ENCODE peak calls at places on chromosome 11, in six cellular contexts. One of them, this sample, is unnamed.

GRCh38 chr11:83863272-83863671 is 577.1 kb upstream of the CCDC90B start:
- DNase-seq in stomach: no peak
- DNase-seq in H1: no peak
- DNase-seq in A549: no peak
- DNase-seq in gastrocnemius medialis: no peak
- DNase-seq in erythroblast: no peak
- DNase-seq in this sample: no peak

GRCh38 chr11:59283825-59284772 is 71.4 kb upstream of the MPEG1 start:
- DNase-seq in stomach: peak
- DNase-seq in erythroblast: peak
- DNase-seq in A549: peak
- DNase-seq in H1: no peak
- DNase-seq in gastrocnemius medialis: no peak
- DNase-seq in this sample: no peak

GRCh38 chr11:120305286-120305685 is 19.8 kb upstream of the TLCD5 start:
- DNase-seq in gastrocnemius medialis: no peak
- DNase-seq in stomach: peak
- DNase-seq in A549: no peak
- DNase-seq in H1: no peak
- DNase-seq in erythroblast: no peak
- DNase-seq in this sample: no peak

GRCh38 chr11:28228196-28228595 is 120.0 kb downstream of the METTL15 start:
- DNase-seq in A549: no peak
- DNase-seq in gastrocnemius medialis: no peak
- DNase-seq in erythroblast: no peak
- DNase-seq in H1: no peak
- DNase-seq in stomach: no peak
- DNase-seq in this sample: no peak

GRCh38 chr11:2665747-2666710 is 33.8 kb downstream of the KCNQ1OT1 start:
- DNase-seq in stomach: peak
- DNase-seq in H1: no peak
- DNase-seq in erythroblast: no peak
- DNase-seq in A549: no peak
- DNase-seq in gastrocnemius medialis: no peak
- DNase-seq in this sample: no peak

GRCh38 chr11:42175203-42175602 is 715.8 kb upstream of the LRRC4C start:
- DNase-seq in stomach: no peak
- DNase-seq in gastrocnemius medialis: no peak
- DNase-seq in erythroblast: no peak
- DNase-seq in A549: no peak
- DNase-seq in H1: no peak
- DNase-seq in this sample: no peak

GRCh38 chr11:6258571-6258998 is 1.1 kb upstream of the CCKBR start:
- DNase-seq in erythroblast: no peak
- DNase-seq in stomach: peak
- DNase-seq in A549: no peak
- DNase-seq in H1: no peak
- DNase-seq in gastrocnemius medialis: no peak
- DNase-seq in this sample: no peak

GRCh38 chr11:68912254-68912653 is 8.6 kb downstream of the IGHMBP2 start:
- DNase-seq in gastrocnemius medialis: no peak
- DNase-seq in stomach: no peak
- DNase-seq in H1: no peak
- DNase-seq in erythroblast: no peak
- DNase-seq in A549: no peak
- DNase-seq in this sample: no peak

GRCh38 chr11:95465887-95466286 is 234.9 kb upstream of the SESN3 start:
- DNase-seq in stomach: no peak
- DNase-seq in gastrocnemius medialis: no peak
- DNase-seq in erythroblast: no peak
- DNase-seq in A549: no peak
- DNase-seq in H1: no peak
- DNase-seq in this sample: no peak

GRCh38 chr11:132430352-132431091 is 1060.1 kb downstream of the NTM start:
- DNase-seq in A549: no peak
- DNase-seq in H1: no peak
- DNase-seq in erythroblast: no peak
- DNase-seq in gastrocnemius medialis: no peak
- DNase-seq in stomach: peak
- DNase-seq in this sample: no peak

GRCh38 chr11:7381937-7382336 is 103.4 kb upstream of the OLFML1 start:
- DNase-seq in A549: no peak
- DNase-seq in stomach: no peak
- DNase-seq in erythroblast: no peak
- DNase-seq in gastrocnemius medialis: no peak
- DNase-seq in H1: no peak
- DNase-seq in this sample: no peak

GRCh38 chr11:74570266-74571061 is 21.9 kb upstream of the POLD3 start:
- DNase-seq in H1: peak
- DNase-seq in stomach: peak
- DNase-seq in erythroblast: peak
- DNase-seq in A549: peak
- DNase-seq in gastrocnemius medialis: no peak
- DNase-seq in this sample: no peak

GRCh38 chr11:110896358-110896757 is 184.1 kb upstream of the ARHGAP20 start:
- DNase-seq in gastrocnemius medialis: no peak
- DNase-seq in A549: no peak
- DNase-seq in H1: no peak
- DNase-seq in erythroblast: no peak
- DNase-seq in stomach: no peak
- DNase-seq in this sample: no peak

GRCh38 chr11:22193348-22194051 is 615 bp downstream of the ANO5 start:
- DNase-seq in H1: peak
- DNase-seq in stomach: peak
- DNase-seq in A549: peak
- DNase-seq in erythroblast: no peak
- DNase-seq in gastrocnemius medialis: peak
- DNase-seq in this sample: no peak

GRCh38 chr11:2797741-2798361 is 87.7 kb downstream of the CDKN1C start:
- DNase-seq in gastrocnemius medialis: peak
- DNase-seq in erythroblast: no peak
- DNase-seq in A549: no peak
- DNase-seq in H1: peak
- DNase-seq in stomach: peak
- DNase-seq in this sample: no peak

DNA sequence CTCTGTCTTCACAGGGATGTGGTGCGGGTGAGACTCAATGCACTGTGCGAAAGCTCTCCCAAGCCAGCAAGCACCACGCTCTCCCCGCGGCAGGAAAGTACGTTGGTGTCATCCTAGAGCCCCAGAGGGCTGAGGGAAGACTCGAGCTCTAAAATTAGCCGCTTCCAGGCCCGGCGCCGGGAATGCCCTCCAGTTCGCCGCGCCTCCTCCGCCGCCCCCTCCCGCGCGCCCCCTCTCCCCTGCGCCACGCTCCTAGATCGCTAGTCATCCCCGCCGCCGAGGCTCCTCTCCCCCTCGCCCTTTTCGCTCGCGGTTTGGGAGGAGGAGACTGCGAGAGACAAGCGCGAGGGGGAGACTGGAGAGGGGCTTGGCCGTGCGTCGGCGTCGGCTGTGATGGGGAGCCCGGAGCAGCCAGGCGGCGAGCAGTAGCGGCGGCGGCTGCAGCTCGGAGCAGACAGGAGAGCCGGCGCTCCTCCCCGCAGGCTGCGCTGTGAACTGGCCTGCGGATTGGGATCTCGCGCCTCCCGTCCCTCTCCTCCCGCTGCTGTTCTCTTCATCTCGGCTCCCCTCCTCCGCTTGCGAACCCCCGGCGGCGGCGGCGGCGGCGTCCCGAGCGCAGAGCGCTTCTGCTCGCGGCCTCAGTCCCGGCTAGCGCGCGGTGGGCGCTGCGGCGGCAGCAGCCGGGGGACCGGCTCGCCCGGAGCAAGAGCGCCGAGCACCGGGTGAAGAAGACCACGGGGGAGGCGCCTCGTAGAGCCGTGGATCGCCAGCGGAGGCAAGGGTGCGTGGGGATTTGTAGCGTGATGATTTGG is at the start of gene FAT3:
- DNase-seq in stomach: no peak
- DNase-seq in gastrocnemius medialis: no peak
- DNase-seq in A549: peak
- DNase-seq in erythroblast: no peak
- DNase-seq in H1: peak
- DNase-seq in this sample: no peak
- TF ChIP-seq POLR2A in stomach: no peak
- TF ChIP-seq POLR2A in gastrocnemius medialis: no peak
- TF ChIP-seq POLR2A in A549: peak
- TF ChIP-seq POLR2A in erythroblast: no peak
- TF ChIP-seq POLR2A in H1: peak
- TF ChIP-seq POLR2A in this sample: no peak

DNA sequence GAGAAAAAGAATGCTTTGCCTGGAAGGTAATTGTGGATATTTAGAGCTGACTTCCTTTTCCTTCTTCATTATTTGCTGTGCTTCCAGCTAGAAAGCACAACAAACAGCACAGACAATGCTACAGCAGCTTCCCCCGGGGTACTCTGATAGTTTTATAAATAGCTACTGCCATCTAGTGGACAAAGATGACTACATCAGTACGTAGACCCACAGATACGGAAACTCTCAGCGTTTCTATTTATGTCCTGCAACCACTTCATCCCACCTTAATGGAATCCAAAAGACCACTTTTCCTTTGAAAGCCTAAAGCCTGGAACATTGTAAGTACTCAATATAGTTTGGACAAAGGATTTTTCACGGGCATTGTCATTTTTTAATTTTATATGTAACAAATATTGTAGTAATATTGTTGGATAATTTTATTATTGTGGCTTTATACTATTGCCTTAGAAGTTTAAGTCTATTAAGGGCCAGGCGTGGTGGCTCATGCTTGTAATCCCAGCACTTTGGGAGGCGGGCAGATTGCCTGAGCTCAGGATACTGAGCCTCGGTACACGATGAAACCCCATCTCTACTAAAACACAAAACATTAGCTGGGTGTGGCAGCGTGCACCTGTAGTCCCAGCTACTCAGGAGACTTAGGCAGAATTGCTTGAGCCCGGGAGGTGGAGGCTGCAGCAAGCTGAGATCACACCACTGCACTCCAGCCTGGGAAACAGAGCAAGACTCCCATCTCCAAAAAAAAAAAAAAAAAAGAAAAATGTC is 7.5 kb downstream of the HSPA8 start:
- DNase-seq in H1: no peak
- DNase-seq in A549: peak
- DNase-seq in gastrocnemius medialis: no peak
- DNase-seq in stomach: no peak
- DNase-seq in erythroblast: peak
- DNase-seq in this sample: no peak
- TF ChIP-seq POLR2A in H1: no peak
- TF ChIP-seq POLR2A in A549: no peak
- TF ChIP-seq POLR2A in gastrocnemius medialis: no peak
- TF ChIP-seq POLR2A in stomach: no peak
- TF ChIP-seq POLR2A in erythroblast: peak
- TF ChIP-seq POLR2A in this sample: no peak

DNA sequence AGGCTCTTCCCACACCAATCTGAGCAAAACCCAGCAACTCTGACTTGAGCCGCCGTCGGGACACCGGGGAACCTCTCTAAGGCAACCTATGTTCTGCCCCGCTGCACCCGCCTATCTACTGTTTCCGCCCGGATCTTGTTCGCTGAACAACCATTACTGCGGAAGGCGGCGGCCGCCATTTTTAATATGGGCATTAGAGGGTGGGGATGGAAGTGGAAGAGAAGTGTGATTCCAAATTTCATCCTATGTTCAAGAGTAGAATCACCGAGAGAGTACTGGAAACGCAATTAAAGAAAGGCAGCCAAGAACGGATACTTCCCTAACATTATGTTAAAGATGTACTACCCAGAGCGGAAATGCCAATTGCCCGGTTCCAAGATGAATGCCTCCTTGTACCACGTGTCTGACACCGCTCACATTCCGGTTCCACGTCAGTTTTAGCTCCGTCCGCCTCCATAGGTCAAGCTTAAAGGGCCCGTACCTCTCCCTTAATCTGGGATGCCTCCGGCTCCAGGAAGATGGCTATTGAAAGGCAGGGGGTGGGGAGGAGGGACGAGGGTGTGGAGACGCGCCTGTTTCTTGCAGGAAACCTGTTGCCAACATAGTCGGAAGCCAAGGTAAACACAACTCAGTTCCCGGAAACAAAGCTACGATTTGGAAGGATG is at the start of gene DPAGT1:
- DNase-seq in gastrocnemius medialis: peak
- DNase-seq in A549: peak
- DNase-seq in stomach: peak
- DNase-seq in H1: peak
- DNase-seq in erythroblast: peak
- DNase-seq in this sample: peak
- TF ChIP-seq POLR2A in gastrocnemius medialis: peak
- TF ChIP-seq POLR2A in A549: peak
- TF ChIP-seq POLR2A in stomach: no peak
- TF ChIP-seq POLR2A in H1: peak
- TF ChIP-seq POLR2A in erythroblast: peak
- TF ChIP-seq POLR2A in this sample: peak

GRCh38 chr11:65416341-65417185 is 6.0 kb upstream of the NEAT1 start:
- DNase-seq in erythroblast: peak
- DNase-seq in H1: peak
- DNase-seq in stomach: peak
- DNase-seq in A549: peak
- DNase-seq in gastrocnemius medialis: peak
- DNase-seq in this sample: no peak
- TF ChIP-seq POLR2A in erythroblast: peak
- TF ChIP-seq POLR2A in H1: no peak
- TF ChIP-seq POLR2A in stomach: no peak
- TF ChIP-seq POLR2A in A549: peak
- TF ChIP-seq POLR2A in gastrocnemius medialis: no peak
- TF ChIP-seq POLR2A in this sample: peak

GRCh38 chr11:933002-933820 is 7.5 kb downstream of the AP2A2 start:
- DNase-seq in A549: no peak
- DNase-seq in stomach: no peak
- DNase-seq in erythroblast: no peak
- DNase-seq in gastrocnemius medialis: no peak
- DNase-seq in H1: no peak
- DNase-seq in this sample: no peak
- TF ChIP-seq POLR2A in A549: no peak
- TF ChIP-seq POLR2A in stomach: no peak
- TF ChIP-seq POLR2A in erythroblast: no peak
- TF ChIP-seq POLR2A in gastrocnemius medialis: no peak
- TF ChIP-seq POLR2A in H1: no peak
- TF ChIP-seq POLR2A in this sample: no peak

GRCh38 chr11:117189191-117189940 is 9.8 kb upstream of the TAGLN start:
- DNase-seq in H1: no peak
- DNase-seq in gastrocnemius medialis: no peak
- DNase-seq in A549: no peak
- DNase-seq in erythroblast: no peak
- DNase-seq in stomach: peak
- DNase-seq in this sample: peak
- TF ChIP-seq POLR2A in H1: no peak
- TF ChIP-seq POLR2A in gastrocnemius medialis: no peak
- TF ChIP-seq POLR2A in A549: no peak
- TF ChIP-seq POLR2A in erythroblast: no peak
- TF ChIP-seq POLR2A in stomach: no peak
- TF ChIP-seq POLR2A in this sample: no peak

GRCh38 chr11:16403448-16403803 is 47.1 kb upstream of the SOX6 start:
- DNase-seq in gastrocnemius medialis: no peak
- DNase-seq in H1: no peak
- DNase-seq in stomach: no peak
- DNase-seq in erythroblast: no peak
- DNase-seq in A549: no peak
- DNase-seq in this sample: no peak
- TF ChIP-seq POLR2A in gastrocnemius medialis: no peak
- TF ChIP-seq POLR2A in H1: no peak
- TF ChIP-seq POLR2A in stomach: no peak
- TF ChIP-seq POLR2A in erythroblast: no peak
- TF ChIP-seq POLR2A in A549: no peak
- TF ChIP-seq POLR2A in this sample: no peak

This sample was measured in esophagus squamous epithelium.